ENCODE peak calls at places on chromosome 5, in five cellular contexts. N is GM20000; Z is NCI-H1092; Y is substantia nigra; J is activated CD8-positive, alpha-beta memory T cell treated with anti-CD3 and anti-CD28 coated beads, Interleukin-2, amount 50 U/mL, for 48 hours. F is an unnamed sample.

GRCh38 chr5:163434410-163434866 is 3.0 kb upstream of the CCNG1 start:
- DNase-seq in N (no peak), Z (no peak), Y (no peak), J (no peak), F (no peak)

GRCh38 chr5:53430618-53431252 is 49.7 kb upstream of the FST start:
- DNase-seq in N (no peak), Z (no peak), Y (no peak), J (no peak), F (no peak)

GRCh38 chr5:54455413-54456157 is at the start of gene HSPB3:
- DNase-seq in N (no peak), Z (no peak), Y (no peak), J (no peak), F (no peak)

GRCh38 chr5:174491265-174491664 is 233.1 kb upstream of the MSX2 start:
- DNase-seq in N (no peak), Z (no peak), Y (no peak), J (no peak), F (no peak)

GRCh38 chr5:137122075-137122474 is 377.1 kb downstream of the SPOCK1 start:
- DNase-seq in N (no peak), Z (peak; percentile 18), Y (no peak), J (no peak), F (no peak)

GRCh38 chr5:176647870-176648466 is 684 bp downstream of the TSPAN17 start:
- DNase-seq in N (no peak), Z (no peak), Y (no peak), J (no peak), F (no peak)

GRCh38 chr5:103446813-103447212 is 115.8 kb downstream of the NUDT12 start:
- DNase-seq in N (no peak), Z (no peak), Y (no peak), J (no peak), F (no peak)

GRCh38 chr5:113330533-113331200 is 104.1 kb downstream of the TSSK1B start:
- DNase-seq in N (peak; percentile 39), Z (peak; percentile 1), Y (no peak), J (no peak), F (no peak)

GRCh38 chr5:34487202-34487879 is 168.8 kb upstream of the RAI14 start:
- DNase-seq in N (no peak), Z (no peak), Y (no peak), J (no peak), F (no peak)

GRCh38 chr5:109951348-109951747 is 261.6 kb downstream of the MAN2A1 start:
- DNase-seq in N (no peak), Z (no peak), Y (no peak), J (no peak), F (no peak)

GRCh38 chr5:15620501-15620900 is 120.5 kb downstream of the FBXL7 start:
- DNase-seq in N (no peak), Z (no peak), Y (no peak), J (no peak), F (no peak)

GRCh38 chr5:59598547-59598874 is 295.0 kb downstream of the PDE4D start:
- DNase-seq in N (peak; percentile 8), Z (no peak), Y (no peak), J (no peak), F (no peak)

F was measured in amygdala.